ENCODE peak calls at places on chromosome 2, in eight cellular contexts. O is sigmoid colon, M is tibial nerve, Q is endodermal cell, J is DND-41, C is suprapubic skin, L is adrenal gland, A is stomach. G is an unnamed sample. For H3K4me1, the result is how much of the 10 kb centered on the place peaks cover.

GRCh38 chr2:23624378-23624777 is 239.4 kb downstream of the KLHL29 start:
- DNase-seq in O (peak), M (no peak), Q (peak), J (peak), C (no peak), L (no peak), A (no peak), G (no peak)

GRCh38 chr2:102637358-102637757 is 18.0 kb downstream of the SLC9A2 start:
- DNase-seq in O (no peak), M (no peak), Q (no peak), J (no peak), C (no peak), L (no peak), A (peak), G (no peak)

GRCh38 chr2:10935953-10936942 is 24.5 kb downstream of the KCNF1 start:
- DNase-seq in O (no peak), M (no peak), Q (peak), J (no peak), C (no peak), L (peak), A (no peak), G (no peak)

GRCh38 chr2:217857624-217858506 is 144.9 kb downstream of the TNS1 start:
- DNase-seq in O (peak), M (no peak), Q (no peak), J (no peak), C (no peak), L (no peak), A (no peak), G (peak)

GRCh38 chr2:186129767-186130581 is 356.1 kb upstream of the ZC3H15 start:
- DNase-seq in O (no peak), M (no peak), Q (no peak), J (no peak), C (no peak), L (no peak), A (no peak), G (no peak)

GRCh38 chr2:56337342-56337741 is 153.6 kb downstream of the CCDC85A start:
- DNase-seq in O (no peak), M (no peak), Q (no peak), J (no peak), C (no peak), L (no peak), A (peak), G (no peak)

GRCh38 chr2:16005389-16005788 is 65.0 kb downstream of the MYCN start:
- DNase-seq in O (no peak), M (no peak), Q (no peak), J (no peak), C (no peak), L (no peak), A (no peak), G (no peak)

GRCh38 chr2:96954490-96954846 is 31.9 kb downstream of the FAM178B start:
- DNase-seq in O (no peak), M (no peak), Q (no peak), J (no peak), C (no peak), L (no peak), A (no peak), G (no peak)

GRCh38 chr2:159044804-159045286 is 76.4 kb downstream of the TANC1 start:
- DNase-seq in O (no peak), M (peak), Q (peak), J (no peak), C (no peak), L (peak), A (no peak), G (no peak)

GRCh38 chr2:101106453-101107181 is 44.6 kb downstream of the TBC1D8 start:
- DNase-seq in O (no peak), M (no peak), Q (no peak), J (no peak), C (no peak), L (no peak), A (peak), G (no peak)

GRCh38 chr2:111161971-111162370 is 41.3 kb downstream of the BCL2L11 start:
- DNase-seq in O (no peak), M (no peak), Q (peak), J (no peak), C (no peak), L (no peak), A (peak), G (peak)

GRCh38 chr2:165224941-165225340 is 14.3 kb upstream of the SCN2A start:
- DNase-seq in O (no peak), M (no peak), Q (no peak), J (no peak), C (no peak), L (no peak), A (no peak), G (no peak)
- TF ChIP-seq CTCF in O (no peak), M (no peak), Q (no peak), J (no peak), C (no peak), L (no peak), A (no peak), G (no peak)

GRCh38 chr2:98936133-98936916 is at the start of gene CRACDL:
- DNase-seq in O (no peak), M (no peak), Q (peak), J (no peak), C (no peak), L (no peak), A (no peak), G (no peak)
- H3K4me3 ChIP-seq in O (peak), M (peak), Q (peak), J (no peak), C (peak), L (peak), A (peak), G (peak)

GRCh38 chr2:120600335-120600734 is 135.3 kb upstream of the GLI2 start:
- DNase-seq in O (no peak), M (no peak), Q (no peak), J (no peak), C (no peak), L (no peak), A (no peak), G (peak)
- H3K4me1 ChIP-seq in O (under half), M (under half), Q (under half), J (under half), C (under half), L (under half), A (under half), G (under half)

GRCh38 chr2:219997341-219997851 is 370.0 kb downstream of the SLC4A3 start:
- DNase-seq in O (no peak), M (peak), Q (peak), J (peak), C (peak), L (peak), A (no peak), G (peak)

GRCh38 chr2:219996366-219996765 is 368.9 kb downstream of the SLC4A3 start:
- DNase-seq in O (no peak), M (no peak), Q (no peak), J (no peak), C (no peak), L (no peak), A (no peak), G (no peak)

GRCh38 chr2:220000080-220000479 is 372.6 kb downstream of the SLC4A3 start:
- DNase-seq in O (no peak), M (no peak), Q (no peak), J (no peak), C (no peak), L (no peak), A (no peak), G (no peak)

GRCh38 chr2:219998714-219999227 is 371.3 kb downstream of the SLC4A3 start:
- DNase-seq in O (no peak), M (no peak), Q (no peak), J (no peak), C (no peak), L (no peak), A (no peak), G (no peak)

GRCh38 chr2:219998099-219998498 is 370.7 kb downstream of the SLC4A3 start:
- DNase-seq in O (no peak), M (no peak), Q (peak), J (no peak), C (no peak), L (no peak), A (no peak), G (no peak)
- TF ChIP-seq CTCF in O (no peak), M (no peak), Q (peak), J (no peak), C (no peak), L (no peak), A (no peak), G (no peak)

GRCh38 chr2:61421611-61422010 is 49.3 kb downstream of the USP34 start:
- DNase-seq in O (no peak), M (no peak), Q (no peak), J (no peak), C (no peak), L (no peak), A (no peak), G (no peak)
- H3K4me3 ChIP-seq in O (no peak), M (no peak), Q (no peak), J (no peak), C (no peak), L (no peak), A (no peak), G (no peak)

DNA sequence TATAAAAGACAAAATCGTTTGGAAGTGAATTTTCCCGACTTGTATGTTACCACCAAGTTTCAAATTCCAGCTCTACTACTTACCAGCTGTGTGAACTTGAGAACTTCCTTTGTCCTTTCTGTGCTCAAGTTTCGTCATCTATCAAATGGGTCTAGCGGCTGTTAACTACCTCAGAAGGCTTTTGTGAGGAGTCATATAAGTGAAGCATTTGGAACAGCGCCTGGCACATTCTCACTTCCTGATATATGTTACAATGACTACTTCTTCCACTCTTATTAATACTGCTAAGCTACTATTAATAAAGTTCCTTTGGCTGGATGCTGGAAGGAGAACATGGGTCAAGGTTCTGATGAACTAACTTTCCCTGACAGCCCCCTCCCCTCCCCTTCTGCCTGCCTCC is 104.5 kb downstream of the MEIS1 start:
- DNase-seq in O (no peak), M (no peak), Q (no peak), J (no peak), C (no peak), L (peak), A (no peak), G (no peak)
- H3K4me1 ChIP-seq in O (half or more), M (under half), Q (under half), J (under half), C (under half), L (under half), A (under half), G (half or more)

GRCh38 chr2:237700583-237701032 is 73.2 kb downstream of the LRRFIP1 start:
- DNase-seq in O (peak), M (no peak), Q (no peak), J (peak), C (peak), L (no peak), A (no peak), G (peak)
- TF ChIP-seq CTCF in O (no peak), M (no peak), Q (no peak), J (no peak), C (no peak), L (no peak), A (no peak), G (no peak)

DNA sequence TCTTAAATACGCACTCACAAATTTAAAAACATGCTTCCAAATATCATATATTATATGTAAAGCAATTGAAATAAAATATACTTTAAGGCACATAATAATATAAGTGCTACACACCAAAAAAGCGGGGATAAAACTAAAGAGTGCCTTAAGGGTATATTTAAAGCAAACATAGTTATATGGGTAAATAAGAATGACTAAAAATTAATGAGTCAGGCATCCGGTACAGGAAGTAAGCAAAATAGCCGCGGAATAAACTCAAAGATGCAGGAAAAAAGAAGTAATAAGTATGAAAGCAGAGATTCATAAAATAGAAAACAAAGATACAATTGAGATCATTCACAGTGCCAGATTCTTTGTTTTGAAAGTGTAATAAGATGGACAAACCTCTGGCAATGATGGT is 503.5 kb upstream of the SOX11 start:
- DNase-seq in O (no peak), M (no peak), Q (no peak), J (no peak), C (no peak), L (no peak), A (no peak), G (no peak)
- H3K4me3 ChIP-seq in O (no peak), M (no peak), Q (no peak), J (no peak), C (no peak), L (no peak), A (no peak), G (no peak)

G was measured in left ventricle myocardium inferior.